ENCODE peak calls at places on chromosomes 12 and 14, in four cellular contexts. One of them, this sample, is unnamed.

GRCh38 chr12:56007892-56008471 is 10.9 kb downstream of the SUOX start:
- DNase-seq in cardiac fibroblast: no peak
- DNase-seq in fibroblast of the aortic adventitia: peak; percentile 42
- DNase-seq in Calu3: no peak
- DNase-seq in this sample: peak; percentile 15

GRCh38 chr12:71128191-71128590 is 29.6 kb downstream of the TSPAN8 start:
- DNase-seq in cardiac fibroblast: peak; percentile 68
- DNase-seq in fibroblast of the aortic adventitia: peak; percentile 78
- DNase-seq in Calu3: no peak
- DNase-seq in this sample: peak; percentile 47

GRCh38 chr12:63151061-63151897 is at the start of gene AVPR1A:
- DNase-seq in cardiac fibroblast: no peak
- DNase-seq in fibroblast of the aortic adventitia: no peak
- DNase-seq in Calu3: peak; percentile 31
- DNase-seq in this sample: peak; percentile 4

GRCh38 chr12:121797937-121798801 is 4.7 kb upstream of the RHOF start:
- DNase-seq in cardiac fibroblast: peak; percentile 48
- DNase-seq in fibroblast of the aortic adventitia: peak; percentile 46
- DNase-seq in Calu3: no peak
- DNase-seq in this sample: peak; percentile 62

GRCh38 chr12:42859612-42860011 is 270.1 kb upstream of the PRICKLE1 start:
- DNase-seq in cardiac fibroblast: peak; percentile 45
- DNase-seq in fibroblast of the aortic adventitia: peak; percentile 4
- DNase-seq in Calu3: no peak
- DNase-seq in this sample: no peak

GRCh38 chr12:125340791-125341190 is 275.6 kb downstream of the AACS start:
- DNase-seq in cardiac fibroblast: peak; percentile 48
- DNase-seq in fibroblast of the aortic adventitia: peak; percentile 93
- DNase-seq in Calu3: peak; percentile 8
- DNase-seq in this sample: peak; percentile 30

GRCh38 chr12:95963104-95963503 is 20.0 kb downstream of the AMDHD1 start:
- DNase-seq in cardiac fibroblast: no peak
- DNase-seq in fibroblast of the aortic adventitia: no peak
- DNase-seq in Calu3: peak; percentile 10
- DNase-seq in this sample: no peak

GRCh38 chr12:30507576-30507975 is 188.1 kb downstream of the IPO8 start:
- DNase-seq in cardiac fibroblast: no peak
- DNase-seq in fibroblast of the aortic adventitia: no peak
- DNase-seq in Calu3: no peak
- DNase-seq in this sample: no peak

GRCh38 chr12:110253176-110253575 is 27.9 kb upstream of the ATP2A2 start:
- DNase-seq in cardiac fibroblast: peak; percentile 71
- DNase-seq in fibroblast of the aortic adventitia: peak; percentile 40
- DNase-seq in Calu3: no peak
- DNase-seq in this sample: peak; percentile 69

GRCh38 chr14:81529391-81529790 is 4.3 kb downstream of the SEL1L start:
- DNase-seq in cardiac fibroblast: peak; percentile 28
- DNase-seq in fibroblast of the aortic adventitia: peak; percentile 88
- DNase-seq in Calu3: no peak
- DNase-seq in this sample: peak; percentile 67

GRCh38 chr12:2334291-2335088 is 281.7 kb downstream of the CACNA1C start:
- DNase-seq in cardiac fibroblast: no peak
- DNase-seq in fibroblast of the aortic adventitia: peak; percentile 52
- DNase-seq in Calu3: no peak
- DNase-seq in this sample: no peak

GRCh38 chr14:38762436-38762835 is 340.6 kb downstream of the SEC23A start:
- DNase-seq in cardiac fibroblast: no peak
- DNase-seq in fibroblast of the aortic adventitia: no peak
- DNase-seq in Calu3: no peak
- DNase-seq in this sample: no peak

GRCh38 chr12:9731797-9732196 is 1.1 kb downstream of the CLECL1 start:
- DNase-seq in cardiac fibroblast: no peak
- DNase-seq in fibroblast of the aortic adventitia: no peak
- DNase-seq in Calu3: no peak
- DNase-seq in this sample: peak; percentile 10

GRCh38 chr14:76917759-76918175 is 91.6 kb downstream of the LRRC74A start:
- DNase-seq in cardiac fibroblast: peak; percentile 45
- DNase-seq in fibroblast of the aortic adventitia: peak; percentile 19
- DNase-seq in Calu3: no peak
- DNase-seq in this sample: no peak

GRCh38 chr12:94649349-94650142 is 811 bp downstream of the TMCC3 start:
- DNase-seq in cardiac fibroblast: peak; percentile 52
- DNase-seq in fibroblast of the aortic adventitia: peak; percentile 51
- DNase-seq in Calu3: peak; percentile 52
- DNase-seq in this sample: peak; percentile 55

GRCh38 chr12:121958521-121959240 is 40.3 kb downstream of the CFAP251 start:
- DNase-seq in cardiac fibroblast: peak; percentile 15
- DNase-seq in fibroblast of the aortic adventitia: peak; percentile 42
- DNase-seq in Calu3: no peak
- DNase-seq in this sample: peak; percentile 31

GRCh38 chr14:22226381-22226780 is 362.6 kb downstream of the DAD1 start:
- DNase-seq in cardiac fibroblast: no peak
- DNase-seq in fibroblast of the aortic adventitia: no peak
- DNase-seq in Calu3: peak; percentile 14
- DNase-seq in this sample: peak; percentile 67

GRCh38 chr12:113298861-113299545 is 35.9 kb downstream of the SLC8B1 start:
- DNase-seq in cardiac fibroblast: no peak
- DNase-seq in fibroblast of the aortic adventitia: no peak
- DNase-seq in Calu3: no peak
- DNase-seq in this sample: no peak

GRCh38 chr12:32229971-32230606 is 123.4 kb downstream of the BICD1 start:
- DNase-seq in cardiac fibroblast: no peak
- DNase-seq in fibroblast of the aortic adventitia: no peak
- DNase-seq in Calu3: no peak
- DNase-seq in this sample: no peak

GRCh38 chr14:33848706-33849454 is 102.0 kb downstream of the EGLN3 start:
- DNase-seq in cardiac fibroblast: peak; percentile 61
- DNase-seq in fibroblast of the aortic adventitia: peak; percentile 37
- DNase-seq in Calu3: peak; percentile 85
- DNase-seq in this sample: peak; percentile 67

GRCh38 chr12:50061172-50061571 is 3.8 kb downstream of the ASIC1 start:
- DNase-seq in cardiac fibroblast: peak; percentile 70
- DNase-seq in fibroblast of the aortic adventitia: peak; percentile 46
- DNase-seq in Calu3: no peak
- DNase-seq in this sample: peak; percentile 15

GRCh38 chr12:115464008-115464672 is 780.2 kb upstream of the TBX3 start:
- DNase-seq in cardiac fibroblast: no peak
- DNase-seq in fibroblast of the aortic adventitia: no peak
- DNase-seq in Calu3: no peak
- DNase-seq in this sample: no peak

GRCh38 chr12:27193106-27193505 is 51.0 kb upstream of the STK38L start:
- DNase-seq in cardiac fibroblast: peak; percentile 75
- DNase-seq in fibroblast of the aortic adventitia: peak; percentile 84
- DNase-seq in Calu3: no peak
- DNase-seq in this sample: peak; percentile 58

GRCh38 chr12:82955020-82955419 is 268.3 kb downstream of the TMTC2 start:
- DNase-seq in cardiac fibroblast: no peak
- DNase-seq in fibroblast of the aortic adventitia: no peak
- DNase-seq in Calu3: no peak
- DNase-seq in this sample: no peak

GRCh38 chr12:52390739-52391617 is 5.5 kb upstream of the KRT84 start:
- DNase-seq in cardiac fibroblast: peak; percentile 36
- DNase-seq in fibroblast of the aortic adventitia: peak; percentile 5
- DNase-seq in Calu3: peak; percentile 41
- DNase-seq in this sample: peak; percentile 52

GRCh38 chr12:67943295-67943892 is 45.9 kb upstream of the IFNG-AS1 start:
- DNase-seq in cardiac fibroblast: peak; percentile 83
- DNase-seq in fibroblast of the aortic adventitia: peak; percentile 86
- DNase-seq in Calu3: peak; percentile 72
- DNase-seq in this sample: peak; percentile 86

GRCh38 chr12:47851303-47851952 is 31.7 kb upstream of the HDAC7 start:
- DNase-seq in cardiac fibroblast: no peak
- DNase-seq in fibroblast of the aortic adventitia: no peak
- DNase-seq in Calu3: no peak
- DNase-seq in this sample: no peak

GRCh38 chr14:33184587-33184986 is 245.9 kb downstream of the NPAS3 start:
- DNase-seq in cardiac fibroblast: peak; percentile 38
- DNase-seq in fibroblast of the aortic adventitia: peak; percentile 3
- DNase-seq in Calu3: no peak
- DNase-seq in this sample: peak; percentile 61

GRCh38 chr12:78864483-78865296 is at the start of gene SYT1:
- DNase-seq in cardiac fibroblast: peak; percentile 70
- DNase-seq in fibroblast of the aortic adventitia: peak; percentile 87
- DNase-seq in Calu3: no peak
- DNase-seq in this sample: peak; percentile 92

GRCh38 chr12:91603060-91603459 is 420.4 kb upstream of the DCN start:
- DNase-seq in cardiac fibroblast: no peak
- DNase-seq in fibroblast of the aortic adventitia: peak; percentile 0
- DNase-seq in Calu3: no peak
- DNase-seq in this sample: no peak

GRCh38 chr12:28876423-28876822 is 272.7 kb upstream of the FAR2 start:
- DNase-seq in cardiac fibroblast: no peak
- DNase-seq in fibroblast of the aortic adventitia: no peak
- DNase-seq in Calu3: no peak
- DNase-seq in this sample: no peak
- TF ChIP-seq CTCF in cardiac fibroblast: no peak
- TF ChIP-seq CTCF in fibroblast of the aortic adventitia: no peak
- TF ChIP-seq CTCF in Calu3: no peak
- TF ChIP-seq CTCF in this sample: no peak

DNA sequence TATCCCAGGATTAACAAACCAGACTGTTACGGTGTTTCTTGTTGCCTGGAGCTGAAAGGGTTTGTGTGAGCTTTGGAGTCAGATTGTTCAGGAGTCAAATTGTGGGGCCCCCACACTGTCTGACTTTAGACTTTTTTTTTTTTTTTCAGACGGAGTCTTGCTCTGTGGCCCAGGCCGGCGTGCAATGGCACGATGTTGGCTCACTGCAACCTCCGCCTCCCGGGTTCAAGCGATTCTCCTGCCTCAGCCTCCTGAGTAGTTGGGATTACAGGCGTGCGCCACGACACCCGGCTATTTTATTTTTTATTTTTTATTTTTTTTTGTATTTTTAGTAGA is 847 bp downstream of the TSFM start:
- DNase-seq in cardiac fibroblast: no peak
- DNase-seq in fibroblast of the aortic adventitia: no peak
- DNase-seq in Calu3: no peak
- DNase-seq in this sample: no peak
- TF ChIP-seq CTCF in cardiac fibroblast: no peak
- TF ChIP-seq CTCF in fibroblast of the aortic adventitia: no peak
- TF ChIP-seq CTCF in Calu3: no peak
- TF ChIP-seq CTCF in this sample: no peak

GRCh38 chr14:92353447-92353846 is 30.5 kb downstream of the SLC24A4 start:
- DNase-seq in cardiac fibroblast: no peak
- DNase-seq in fibroblast of the aortic adventitia: no peak
- DNase-seq in Calu3: no peak
- DNase-seq in this sample: no peak

GRCh38 chr14:92348154-92348553 is 25.2 kb downstream of the SLC24A4 start:
- DNase-seq in cardiac fibroblast: no peak
- DNase-seq in fibroblast of the aortic adventitia: no peak
- DNase-seq in Calu3: no peak
- DNase-seq in this sample: peak; percentile 12

GRCh38 chr14:92351750-92352149 is 28.8 kb downstream of the SLC24A4 start:
- DNase-seq in cardiac fibroblast: no peak
- DNase-seq in fibroblast of the aortic adventitia: no peak
- DNase-seq in Calu3: no peak
- DNase-seq in this sample: no peak

GRCh38 chr14:92356677-92357076 is 33.7 kb downstream of the SLC24A4 start:
- DNase-seq in cardiac fibroblast: no peak
- DNase-seq in fibroblast of the aortic adventitia: no peak
- DNase-seq in Calu3: no peak
- DNase-seq in this sample: no peak

GRCh38 chr14:92352158-92352985 is 29.4 kb downstream of the SLC24A4 start:
- DNase-seq in cardiac fibroblast: peak; percentile 13
- DNase-seq in fibroblast of the aortic adventitia: peak; percentile 3
- DNase-seq in Calu3: no peak
- DNase-seq in this sample: peak; percentile 50
- TF ChIP-seq CTCF in cardiac fibroblast: peak; percentile 36
- TF ChIP-seq CTCF in fibroblast of the aortic adventitia: no peak
- TF ChIP-seq CTCF in Calu3: peak; percentile 12
- TF ChIP-seq CTCF in this sample: peak; percentile 54

DNA sequence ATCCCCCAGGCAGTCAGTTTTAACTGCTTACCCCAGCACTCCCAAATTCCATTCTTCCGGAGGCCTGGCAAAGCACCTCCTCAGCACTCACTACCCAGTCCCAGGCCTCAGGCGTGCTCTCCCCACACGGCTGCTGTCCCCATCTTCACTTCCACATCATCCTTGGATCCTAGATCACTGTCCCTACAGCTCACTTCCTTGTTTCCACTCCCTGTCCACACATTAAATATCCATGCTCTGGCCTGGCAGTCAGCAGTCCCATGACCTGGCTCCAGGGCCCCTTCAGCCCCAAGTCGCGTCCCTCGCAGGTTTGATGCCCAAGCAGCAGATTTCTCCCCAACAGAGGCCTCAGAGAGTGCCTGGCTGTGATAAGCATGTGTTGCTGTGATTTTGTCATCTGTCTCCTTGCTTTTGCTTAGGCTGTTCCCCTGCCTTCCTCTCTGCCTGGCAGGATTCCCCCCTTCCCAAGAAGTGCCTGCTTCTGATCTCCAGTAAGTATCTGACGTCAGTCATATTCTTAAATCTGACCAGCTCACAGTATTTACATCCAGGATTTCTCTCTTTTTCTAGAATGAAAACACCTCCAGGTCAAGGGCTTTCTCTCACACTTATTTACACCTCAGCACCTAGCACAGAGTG is 241.7 kb downstream of the ZFP36L1 start:
- DNase-seq in cardiac fibroblast: peak; percentile 28
- DNase-seq in fibroblast of the aortic adventitia: no peak
- DNase-seq in Calu3: no peak
- DNase-seq in this sample: no peak
- TF ChIP-seq CTCF in cardiac fibroblast: no peak
- TF ChIP-seq CTCF in fibroblast of the aortic adventitia: no peak
- TF ChIP-seq CTCF in Calu3: no peak
- TF ChIP-seq CTCF in this sample: no peak

GRCh38 chr12:116864371-116865160 is 16.7 kb downstream of the HRK start:
- DNase-seq in cardiac fibroblast: peak; percentile 51
- DNase-seq in fibroblast of the aortic adventitia: peak; percentile 85
- DNase-seq in Calu3: no peak
- DNase-seq in this sample: peak; percentile 78

GRCh38 chr12:116862167-116862566 is 19.1 kb downstream of the HRK start:
- DNase-seq in cardiac fibroblast: no peak
- DNase-seq in fibroblast of the aortic adventitia: no peak
- DNase-seq in Calu3: no peak
- DNase-seq in this sample: no peak

GRCh38 chr12:116861331-116861730 is 19.9 kb downstream of the HRK start:
- DNase-seq in cardiac fibroblast: peak; percentile 61
- DNase-seq in fibroblast of the aortic adventitia: peak; percentile 65
- DNase-seq in Calu3: no peak
- DNase-seq in this sample: peak; percentile 60

GRCh38 chr12:116860281-116860680 is 21.0 kb downstream of the HRK start:
- DNase-seq in cardiac fibroblast: no peak
- DNase-seq in fibroblast of the aortic adventitia: no peak
- DNase-seq in Calu3: no peak
- DNase-seq in this sample: no peak

DNA sequence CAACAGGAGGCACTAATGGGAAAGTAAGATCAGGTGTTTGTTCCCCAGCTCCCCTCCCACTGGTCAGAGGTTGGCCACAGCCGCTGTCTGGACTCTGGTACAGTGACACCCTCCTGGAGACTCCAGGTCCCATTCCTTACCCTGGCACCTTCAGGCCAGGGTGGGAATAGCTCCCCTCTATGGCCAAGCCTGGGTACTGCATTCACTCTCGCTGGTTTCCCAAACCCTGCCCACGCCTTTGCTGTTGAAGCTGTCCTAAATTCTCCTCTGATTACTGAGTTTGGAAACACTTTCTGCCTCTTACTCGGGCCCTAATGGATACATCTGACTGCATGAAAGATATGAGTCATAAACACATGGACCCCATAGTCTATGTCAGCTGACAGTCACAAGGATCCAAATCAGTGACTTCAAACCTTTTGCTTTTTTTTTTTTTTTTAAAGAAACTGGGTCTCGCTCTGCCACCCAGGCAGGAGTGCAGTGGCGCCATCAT is 17.9 kb downstream of the HRK start:
- DNase-seq in cardiac fibroblast: no peak
- DNase-seq in fibroblast of the aortic adventitia: peak; percentile 28
- DNase-seq in Calu3: no peak
- DNase-seq in this sample: peak; percentile 55
- TF ChIP-seq CTCF in cardiac fibroblast: peak; percentile 66
- TF ChIP-seq CTCF in fibroblast of the aortic adventitia: peak; percentile 59
- TF ChIP-seq CTCF in Calu3: peak; percentile 75
- TF ChIP-seq CTCF in this sample: peak; percentile 65

This sample was measured in choroid plexus epithelial cell.